ENCODE peak calls at places on chromosome 16, in nine cellular contexts. W is GM12892, V is heart right ventricle, I is GM12891, R is HCEC 1CT, J is keratinocyte, K is astrocyte of the spinal cord, C is MM.1S, X is mucosa of gallbladder. Z is an unnamed sample.

GRCh38 chr16:81327483-81328196 is 12.9 kb downstream of the GAN start:
- DNase-seq in I (no peak), R (no peak), X (no peak), C (no peak), K (no peak), V (no peak), J (no peak), W (no peak), Z (no peak)

GRCh38 chr16:87324411-87325275 is 7.5 kb upstream of the C16orf95 start:
- DNase-seq in V (no peak), X (no peak), R (no peak), C (no peak), I (peak; percentile 84), W (peak; percentile 80), K (no peak), J (no peak), Z (no peak)

GRCh38 chr16:2785101-2785991 is 2.0 kb downstream of the PRSS33 start:
- DNase-seq in V (no peak), X (no peak), I (no peak), J (no peak), K (no peak), C (no peak), W (no peak), R (no peak), Z (no peak)

GRCh38 chr16:30842971-30843370 is 50.9 kb downstream of the BCL7C start:
- DNase-seq in K (no peak), C (no peak), J (no peak), X (no peak), V (no peak), R (no peak), I (no peak), W (no peak), Z (no peak)

GRCh38 chr16:55035037-55035436 is 104.4 kb downstream of the IRX5 start:
- DNase-seq in K (no peak), V (peak; percentile 37), I (no peak), R (no peak), J (no peak), X (peak; percentile 19), W (no peak), C (no peak), Z (peak; percentile 39)

GRCh38 chr16:23132921-23133532 is 16.2 kb downstream of the USP31 start:
- DNase-seq in X (no peak), W (no peak), V (peak; percentile 42), K (peak; percentile 57), J (no peak), C (no peak), I (no peak), R (peak; percentile 53), Z (peak; percentile 75)

GRCh38 chr16:49116873-49117272 is 164.8 kb downstream of the CBLN1 start:
- DNase-seq in I (no peak), X (no peak), K (no peak), W (no peak), R (no peak), J (peak; percentile 26), C (no peak), V (no peak), Z (no peak)

GRCh38 chr16:4403133-4403949 is 13.1 kb downstream of the CORO7 start:
- DNase-seq in R (no peak), J (no peak), C (no peak), V (no peak), X (no peak), K (no peak), W (no peak), I (no peak), Z (peak; percentile 31)

GRCh38 chr16:26111900-26112299 is 420.1 kb downstream of the HS3ST4 start:
- DNase-seq in R (no peak), W (no peak), X (no peak), V (no peak), I (no peak), C (no peak), J (no peak), K (no peak), Z (no peak)

GRCh38 chr16:5350118-5350517 is 252.5 kb upstream of the EEF2KMT start:
- DNase-seq in C (no peak), X (no peak), I (no peak), R (no peak), J (no peak), V (no peak), K (no peak), W (no peak), Z (no peak)

GRCh38 chr16:19745286-19746018 is 27.4 kb downstream of the IQCK start:
- DNase-seq in C (no peak), X (no peak), I (no peak), K (peak; percentile 45), V (no peak), R (no peak), W (no peak), J (no peak), Z (no peak)

GRCh38 chr16:71722801-71723536 is 1.5 kb downstream of the PHLPP2 start:
- DNase-seq in V (peak; percentile 67), J (peak; percentile 48), K (peak; percentile 65), C (peak; percentile 67), I (peak; percentile 49), R (peak; percentile 55), W (peak; percentile 49), X (peak; percentile 48), Z (peak; percentile 75)

GRCh38 chr16:15055141-15056053 is 477 bp downstream of the NTAN1 start:
- DNase-seq in I (peak; percentile 66), V (peak; percentile 69), C (peak; percentile 69), K (peak; percentile 29), X (no peak), R (peak; percentile 21), J (no peak), W (peak; percentile 65), Z (no peak)

GRCh38 chr16:982152-983043 is 828 bp downstream of the SOX8 start:
- DNase-seq in V (peak; percentile 10), K (no peak), R (no peak), X (no peak), I (no peak), W (no peak), J (no peak), C (no peak), Z (no peak)

GRCh38 chr16:69724981-69725479 is 1.3 kb downstream of the NQO1 start:
- DNase-seq in R (no peak), W (no peak), V (no peak), I (no peak), K (no peak), X (no peak), C (no peak), J (no peak), Z (no peak)

GRCh38 chr16:21523411-21524067 is 75.8 kb upstream of the METTL9 start:
- DNase-seq in W (no peak), J (no peak), R (no peak), V (no peak), X (no peak), C (no peak), K (no peak), I (no peak), Z (peak; percentile 39)

GRCh38 chr16:23859713-23860269 is 24.0 kb downstream of the PRKCB start:
- DNase-seq in X (no peak), W (no peak), V (no peak), I (no peak), J (no peak), K (no peak), R (no peak), C (no peak), Z (no peak)

GRCh38 chr16:50202926-50203624 is 50.0 kb downstream of the TENT4B start:
- DNase-seq in W (no peak), R (peak; percentile 88), K (peak; percentile 95), X (peak; percentile 32), C (no peak), I (no peak), V (no peak), J (no peak), Z (no peak)

GRCh38 chr16:1021553-1022160 is 40.1 kb downstream of the SOX8 start:
- DNase-seq in X (no peak), K (no peak), C (no peak), W (no peak), R (no peak), J (no peak), V (no peak), I (no peak), Z (no peak)

GRCh38 chr16:73778872-73779271 is 517.7 kb upstream of the PSMD7 start:
- DNase-seq in J (no peak), X (no peak), R (no peak), I (no peak), W (no peak), K (no peak), V (no peak), C (no peak), Z (no peak)

GRCh38 chr16:253833-254232 is 19.2 kb downstream of the FAM234A start:
- DNase-seq in W (no peak), X (no peak), R (no peak), K (no peak), J (no peak), I (peak; percentile 27), C (no peak), V (no peak), Z (no peak)

GRCh38 chr16:48605518-48606110 is 4.4 kb downstream of the N4BP1 start:
- DNase-seq in R (no peak), K (no peak), J (no peak), X (no peak), C (no peak), I (no peak), V (no peak), W (no peak), Z (no peak)

GRCh38 chr16:85400305-85401205 is 212.6 kb upstream of the GSE1 start:
- DNase-seq in W (no peak), J (no peak), X (no peak), R (no peak), C (no peak), V (no peak), I (no peak), K (no peak), Z (peak; percentile 15)

GRCh38 chr16:31502981-31503380 is 5.2 kb downstream of the RUSF1 start:
- DNase-seq in K (peak; percentile 61), I (no peak), C (no peak), J (no peak), X (no peak), V (no peak), R (no peak), W (no peak), Z (no peak)

GRCh38 chr16:86546638-86547013 is 8.4 kb downstream of the MTHFSD start:
- DNase-seq in V (no peak), W (no peak), C (no peak), X (no peak), I (no peak), K (no peak), J (no peak), R (no peak), Z (no peak)

GRCh38 chr16:71337631-71338030 is 20.9 kb upstream of the CALB2 start:
- DNase-seq in I (no peak), J (peak; percentile 73), R (no peak), V (no peak), W (no peak), X (no peak), K (no peak), C (no peak), Z (no peak)

GRCh38 chr16:4768549-4769305 is 1.8 kb upstream of the ZNF500 start:
- DNase-seq in R (peak; percentile 96), X (peak; percentile 98), V (peak; percentile 99), W (peak; percentile 78), I (peak; percentile 77), C (peak; percentile 73), K (peak; percentile 96), J (peak; percentile 52), Z (peak; percentile 99)